ENCODE peak calls at places on chromosomes 2 and 18, in ten cellular contexts. N is HTR-8/SVneo, F is AG04450, T is T-helper 2 cell, A is NAMALWA, G is fibroblast of mammary gland, S is HT1080, D is skeletal muscle cell, V is RPMI8226, Y is T-helper 9 cell. K is an unnamed sample.

GRCh38 chr18:10926565-10927194 is 222.7 kb downstream of the PIEZO2 start:
- DNase-seq in N (peak; percentile 46), F (no peak), T (no peak), A (peak; percentile 18), G (peak; percentile 59), S (peak; percentile 81), D (no peak), V (peak; percentile 61), Y (no peak), K (no peak)

GRCh38 chr2:74454654-74455511 is at the start of gene INO80B:
- DNase-seq in N (peak; percentile 95), F (peak; percentile 97), T (peak; percentile 81), A (peak; percentile 99), G (peak; percentile 99), S (peak; percentile 95), D (peak; percentile 92), V (peak; percentile 98), Y (peak; percentile 92), K (peak; percentile 95)

GRCh38 chr2:75403991-75404428 is 156.7 kb downstream of the EVA1A start:
- DNase-seq in N (peak; percentile 43), F (peak; percentile 13), T (no peak), A (peak; percentile 74), G (peak; percentile 68), S (peak; percentile 59), D (peak; percentile 4), V (peak; percentile 48), Y (no peak), K (peak; percentile 64)

GRCh38 chr2:5473596-5473995 is 218.6 kb upstream of the SOX11 start:
- DNase-seq in N (no peak), F (no peak), T (no peak), A (no peak), G (no peak), S (no peak), D (no peak), V (no peak), Y (no peak), K (no peak)

GRCh38 chr18:50044402-50044801 is 150.5 kb downstream of the MYO5B start:
- DNase-seq in N (no peak), F (no peak), T (no peak), A (peak; percentile 35), G (no peak), S (no peak), D (no peak), V (no peak), Y (no peak), K (no peak)

GRCh38 chr2:112074506-112074905 is 19.4 kb downstream of the TMEM87B start:
- DNase-seq in N (no peak), F (no peak), T (no peak), A (no peak), G (no peak), S (no peak), D (no peak), V (no peak), Y (no peak), K (no peak)

GRCh38 chr2:111068435-111069058 is 52.2 kb upstream of the BCL2L11 start:
- DNase-seq in N (no peak), F (no peak), T (no peak), A (no peak), G (no peak), S (no peak), D (no peak), V (no peak), Y (no peak), K (peak; percentile 47)

GRCh38 chr2:27752551-27753237 is 18.8 kb upstream of the MRPL33 start:
- DNase-seq in N (no peak), F (no peak), T (no peak), A (no peak), G (no peak), S (no peak), D (no peak), V (no peak), Y (no peak), K (peak; percentile 82)

GRCh38 chr2:55620123-55620779 is 2.8 kb upstream of the PPP4R3B start:
- DNase-seq in N (no peak), F (no peak), T (no peak), A (peak; percentile 70), G (peak; percentile 23), S (peak; percentile 31), D (no peak), V (peak; percentile 40), Y (no peak), K (peak; percentile 27)

GRCh38 chr2:105432749-105433148 is 33.9 kb upstream of the FHL2 start:
- DNase-seq in N (no peak), F (no peak), T (no peak), A (no peak), G (peak; percentile 36), S (no peak), D (no peak), V (no peak), Y (no peak), K (no peak)

GRCh38 chr2:124664363-124664762 is 639.3 kb downstream of the CNTNAP5 start:
- DNase-seq in N (no peak), F (no peak), T (no peak), A (no peak), G (no peak), S (no peak), D (no peak), V (no peak), Y (no peak), K (no peak)